ENCODE peak calls at places on chromosomes 7 and 10, in five cellular contexts. P is IMR-90, Y is H1, J is neuronal stem cell, O is mesenchymal stem cell. I is an unnamed sample.

GRCh38 chr7:77422500-77422899 is 6.4 kb upstream of the GSAP start:
- DNase-seq in O (no peak), Y (no peak), P (no peak), J (no peak), I (no peak)

GRCh38 chr10:133225707-133226191 is 4.3 kb upstream of the UTF1 start:
- DNase-seq in Y (no peak), P (no peak), J (no peak), O (no peak), I (no peak)

GRCh38 chr10:9254353-9254752 is 1199.9 kb downstream of the GATA3 start:
- DNase-seq in J (no peak), O (no peak), Y (no peak), P (peak), I (no peak)

GRCh38 chr7:19991936-19992335 is 218.5 kb upstream of the TMEM196 start:
- DNase-seq in Y (no peak), P (no peak), J (no peak), O (no peak), I (no peak)

GRCh38 chr7:48106906-48107659 is 18.0 kb downstream of the UPP1 start:
- DNase-seq in O (no peak), P (no peak), J (no peak), Y (no peak), I (no peak)

GRCh38 chr10:60757422-60757895 is 20.8 kb upstream of the CDK1 start:
- DNase-seq in P (peak), J (no peak), Y (no peak), O (peak), I (peak)

GRCh38 chr10:12412671-12413368 is 63.5 kb downstream of the CAMK1D start:
- DNase-seq in O (no peak), P (no peak), J (no peak), Y (no peak), I (no peak)

GRCh38 chr10:37775612-37776011 is 81.8 kb downstream of the ZNF248 start:
- DNase-seq in P (no peak), O (no peak), J (no peak), Y (no peak), I (no peak)

GRCh38 chr10:52762088-52762487 is 10.5 kb downstream of the MBL2 start:
- DNase-seq in O (no peak), P (no peak), J (no peak), Y (no peak), I (no peak)

GRCh38 chr10:101693701-101694055 is 1.3 kb downstream of the FBXW4 start:
- DNase-seq in O (peak), Y (no peak), P (peak), J (no peak), I (no peak)

GRCh38 chr10:54133201-54133600 is 667.8 kb downstream of the PCDH15 start:
- DNase-seq in Y (no peak), O (peak), J (no peak), P (no peak), I (no peak)

GRCh38 chr7:118184392-118184899 is 482 bp downstream of the LSM8 start:
- DNase-seq in J (no peak), Y (no peak), P (no peak), O (no peak), I (no peak)

GRCh38 chr10:131431541-131431940 is 120.0 kb upstream of the TCERG1L start:
- DNase-seq in Y (no peak), O (no peak), J (no peak), P (no peak), I (no peak)

GRCh38 chr7:27245798-27246691 is 3.4 kb downstream of the EVX1 start:
- DNase-seq in Y (no peak), O (no peak), J (no peak), P (no peak), I (peak)

GRCh38 chr7:23438171-23438570 is 32.1 kb downstream of the IGF2BP3 start:
- DNase-seq in O (no peak), P (no peak), Y (no peak), J (no peak), I (no peak)

GRCh38 chr7:101216001-101216859 is 1.2 kb downstream of the PLOD3 start:
- DNase-seq in O (peak), P (peak), J (no peak), Y (no peak), I (no peak)
- H4K91ac ChIP-seq in O (peak), P (peak), J (peak), Y (peak), I (no peak)

GRCh38 chr10:124802313-124802675 is 675 bp downstream of the ABRAXAS2 start:
- DNase-seq in P (no peak), Y (no peak), O (peak), J (no peak), I (no peak)

GRCh38 chr10:124798781-124799180 is 2.8 kb upstream of the ABRAXAS2 start:
- DNase-seq in Y (no peak), J (no peak), P (no peak), O (no peak), I (no peak)

GRCh38 chr10:124798364-124798763 is 3.3 kb upstream of the ABRAXAS2 start:
- DNase-seq in Y (no peak), P (no peak), J (no peak), O (no peak), I (no peak)

GRCh38 chr10:124799196-124799595 is 2.4 kb upstream of the ABRAXAS2 start:
- DNase-seq in Y (no peak), O (no peak), P (no peak), J (no peak), I (no peak)
- H2BK120ac ChIP-seq in Y (no peak), O (no peak), P (no peak), J (no peak), I (no peak)

GRCh38 chr10:42809670-42810069 is 27.1 kb downstream of the BMS1 start:
- DNase-seq in Y (no peak), J (no peak), P (no peak), O (no peak), I (no peak)
- H4K91ac ChIP-seq in Y (no peak), J (no peak), P (no peak), O (no peak), I (no peak)

GRCh38 chr10:17061418-17061817 is 68.2 kb downstream of the CUBN start:
- DNase-seq in P (peak), Y (no peak), J (no peak), O (peak), I (no peak)
- H2BK120ac ChIP-seq in P (peak), Y (no peak), J (no peak), O (peak), I (no peak)

GRCh38 chr7:44580945-44581344 is 1.1 kb downstream of the TMED4 start:
- DNase-seq in P (no peak), Y (no peak), O (no peak), J (no peak), I (no peak)

GRCh38 chr7:44581907-44582603 is at the start of gene TMED4:
- DNase-seq in O (peak), Y (peak), J (peak), P (peak), I (peak)

GRCh38 chr7:44587843-44588711 is 6.0 kb upstream of the TMED4 start:
- DNase-seq in J (no peak), Y (no peak), P (peak), O (peak), I (no peak)

GRCh38 chr7:44581426-44581906 is 565 bp downstream of the TMED4 start:
- DNase-seq in P (no peak), Y (no peak), O (no peak), J (no peak), I (no peak)

DNA sequence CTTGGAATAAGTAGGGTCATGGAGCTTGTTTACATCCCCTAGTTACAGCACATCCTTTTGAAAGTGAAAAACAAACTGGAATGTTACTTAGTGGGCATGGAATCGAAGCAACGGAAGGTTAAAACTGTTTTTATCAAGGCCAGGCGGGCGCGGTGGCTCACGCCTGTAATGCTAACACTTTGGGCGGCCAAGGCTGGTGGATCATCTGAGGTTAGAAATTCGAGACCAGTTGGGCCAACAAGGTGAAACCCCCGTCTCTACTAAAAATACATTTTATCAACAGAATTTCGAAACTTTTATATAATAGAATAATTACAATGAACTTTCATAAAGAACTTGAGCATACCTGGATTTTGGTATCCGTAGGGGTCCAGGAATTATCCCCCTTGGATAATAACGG is 1.1 kb upstream of the TMED4 start:
- DNase-seq in P (no peak), J (no peak), O (no peak), Y (no peak), I (no peak)
- H4K91ac ChIP-seq in P (no peak), J (no peak), O (no peak), Y (no peak), I (no peak)

GRCh38 chr10:88542522-88542921 is 40.6 kb downstream of the RNLS start:
- DNase-seq in J (no peak), P (no peak), O (peak), Y (no peak), I (no peak)
- H2BK120ac ChIP-seq in J (no peak), P (no peak), O (no peak), Y (no peak), I (no peak)

DNA sequence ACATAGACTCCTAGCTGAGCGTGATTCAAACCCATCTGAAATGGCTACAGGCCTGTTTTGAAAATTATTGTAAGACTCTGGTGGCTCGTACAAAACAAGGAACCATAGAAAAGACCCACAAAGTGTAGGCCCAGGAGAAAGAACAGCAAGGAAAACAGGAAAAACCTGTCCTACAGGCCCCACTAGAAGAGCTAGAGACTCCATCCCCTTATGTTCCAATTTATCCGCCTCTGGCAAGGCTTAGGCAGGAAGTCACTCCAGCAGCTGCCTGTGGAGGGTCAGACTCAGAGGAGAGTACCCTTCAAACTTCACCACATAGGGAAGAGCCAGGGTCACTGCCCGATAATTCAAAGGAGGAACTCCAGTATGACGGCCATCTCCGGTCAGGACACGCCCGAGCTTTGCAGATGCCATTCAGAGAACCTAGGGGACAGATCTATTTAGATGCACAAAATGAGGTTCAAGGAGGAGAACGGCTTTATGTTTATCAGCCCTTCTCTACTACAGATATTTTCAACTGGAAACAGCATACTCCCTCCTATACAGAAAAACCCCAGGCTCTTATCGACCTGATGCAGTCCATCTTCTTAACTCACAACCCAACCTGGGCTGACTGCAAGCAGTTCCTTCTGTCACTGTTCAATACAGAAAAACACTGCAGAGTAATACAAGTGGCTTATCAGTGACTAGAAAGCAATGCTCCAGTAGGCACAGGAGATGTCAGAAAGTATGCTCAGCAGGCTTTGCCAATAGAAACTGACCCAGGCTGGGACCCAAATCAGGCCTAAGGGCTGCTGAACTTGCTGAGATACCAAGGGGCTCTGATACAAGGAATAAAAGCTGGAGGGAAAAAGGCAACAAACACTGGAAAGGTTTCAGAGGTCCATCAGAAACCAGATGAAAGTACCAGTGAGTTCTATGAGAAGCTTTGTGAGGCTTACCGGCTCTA is 8.6 kb upstream of the ZNF33B start:
- DNase-seq in Y (no peak), J (no peak), P (no peak), O (no peak), I (no peak)
- H4K91ac ChIP-seq in Y (no peak), J (no peak), P (no peak), O (no peak), I (no peak)

GRCh38 chr7:87219545-87220025 is at the start of gene TMEM243:
- DNase-seq in Y (no peak), P (peak), J (peak), O (peak), I (peak)

GRCh38 chr7:87217983-87218653 is 1.4 kb downstream of the TMEM243 start:
- DNase-seq in O (no peak), J (no peak), P (no peak), Y (no peak), I (no peak)

GRCh38 chr7:87220734-87221215 is 1.2 kb upstream of the TMEM243 start:
- DNase-seq in J (no peak), P (no peak), Y (no peak), O (peak), I (no peak)

GRCh38 chr7:87218941-87219544 is 489 bp downstream of the TMEM243 start:
- DNase-seq in O (peak), J (peak), Y (peak), P (peak), I (peak)

DNA sequence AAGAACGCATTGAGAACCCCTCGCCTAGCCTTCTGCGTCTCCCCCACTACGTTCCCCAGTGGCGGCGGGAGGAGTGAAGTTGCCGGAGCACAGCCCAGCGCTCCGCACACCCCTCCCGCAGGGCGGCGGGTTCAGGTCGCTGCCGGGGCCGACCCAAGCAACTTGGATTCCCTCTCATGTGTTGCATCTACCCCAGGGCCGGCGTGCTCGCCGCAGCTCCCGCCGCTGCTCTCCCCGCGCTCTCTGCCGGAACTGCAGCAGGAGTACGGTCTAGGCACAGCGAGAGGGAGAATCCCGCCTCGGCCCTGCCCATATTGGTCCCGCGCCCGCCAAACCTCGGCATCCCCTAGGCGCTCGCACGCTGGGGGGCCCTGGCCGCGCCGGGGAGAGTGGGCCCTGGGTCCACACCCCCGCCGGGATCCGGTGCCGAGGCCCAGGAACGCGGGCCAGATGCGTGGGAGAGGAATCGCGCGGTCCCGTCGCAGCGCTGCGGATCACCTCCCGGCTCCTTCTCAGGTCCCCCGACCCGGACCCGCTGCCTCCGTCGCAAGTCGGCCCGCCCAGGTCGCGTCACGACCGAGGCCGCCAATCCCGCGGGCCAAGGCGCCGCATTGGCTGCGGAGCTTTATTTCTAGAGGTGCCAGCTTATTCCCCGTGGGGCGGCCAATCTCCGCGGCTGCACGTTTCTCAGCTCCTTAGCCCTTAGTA is 648 bp upstream of the TMEM243 start:
- DNase-seq in Y (peak), P (peak), O (peak), J (peak), I (peak)
- H2BK120ac ChIP-seq in Y (no peak), P (no peak), O (no peak), J (peak), I (no peak)

DNA sequence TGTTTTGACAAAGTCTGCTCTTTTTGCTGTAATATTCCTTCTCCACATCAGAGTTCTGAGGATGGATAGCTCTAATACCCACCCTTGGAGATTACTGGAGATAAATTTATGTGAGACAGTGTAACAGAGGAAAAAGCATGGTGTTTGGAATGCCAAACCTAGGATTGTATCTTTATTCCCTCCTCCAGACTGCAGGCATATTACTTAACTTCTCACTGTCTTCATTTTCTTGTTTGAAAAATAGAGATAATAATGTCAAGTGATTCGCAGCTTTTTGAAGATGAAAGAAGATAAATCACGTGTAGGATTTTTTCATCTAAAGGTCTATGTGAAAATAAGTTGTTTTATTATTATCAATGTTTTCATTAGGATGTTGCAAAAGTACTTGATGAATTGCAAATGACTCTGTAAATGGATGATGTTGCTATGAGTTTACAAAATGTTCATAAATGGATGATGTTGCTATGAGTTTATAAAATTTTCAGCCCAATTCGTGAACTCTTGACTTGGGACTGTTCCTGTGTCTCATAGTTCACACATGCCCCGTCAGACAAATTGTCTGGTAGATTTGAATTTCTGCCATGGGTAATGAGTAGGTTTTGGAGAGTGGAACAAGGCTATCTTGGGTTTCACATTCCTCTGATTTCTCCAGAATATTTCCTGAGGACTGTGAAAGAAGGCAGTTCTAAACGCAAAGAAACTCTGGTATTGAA is 113.1 kb upstream of the IGFBP3 start:
- DNase-seq in P (peak), Y (no peak), J (no peak), O (no peak), I (no peak)
- H4K91ac ChIP-seq in P (no peak), Y (no peak), J (no peak), O (no peak), I (no peak)

DNA sequence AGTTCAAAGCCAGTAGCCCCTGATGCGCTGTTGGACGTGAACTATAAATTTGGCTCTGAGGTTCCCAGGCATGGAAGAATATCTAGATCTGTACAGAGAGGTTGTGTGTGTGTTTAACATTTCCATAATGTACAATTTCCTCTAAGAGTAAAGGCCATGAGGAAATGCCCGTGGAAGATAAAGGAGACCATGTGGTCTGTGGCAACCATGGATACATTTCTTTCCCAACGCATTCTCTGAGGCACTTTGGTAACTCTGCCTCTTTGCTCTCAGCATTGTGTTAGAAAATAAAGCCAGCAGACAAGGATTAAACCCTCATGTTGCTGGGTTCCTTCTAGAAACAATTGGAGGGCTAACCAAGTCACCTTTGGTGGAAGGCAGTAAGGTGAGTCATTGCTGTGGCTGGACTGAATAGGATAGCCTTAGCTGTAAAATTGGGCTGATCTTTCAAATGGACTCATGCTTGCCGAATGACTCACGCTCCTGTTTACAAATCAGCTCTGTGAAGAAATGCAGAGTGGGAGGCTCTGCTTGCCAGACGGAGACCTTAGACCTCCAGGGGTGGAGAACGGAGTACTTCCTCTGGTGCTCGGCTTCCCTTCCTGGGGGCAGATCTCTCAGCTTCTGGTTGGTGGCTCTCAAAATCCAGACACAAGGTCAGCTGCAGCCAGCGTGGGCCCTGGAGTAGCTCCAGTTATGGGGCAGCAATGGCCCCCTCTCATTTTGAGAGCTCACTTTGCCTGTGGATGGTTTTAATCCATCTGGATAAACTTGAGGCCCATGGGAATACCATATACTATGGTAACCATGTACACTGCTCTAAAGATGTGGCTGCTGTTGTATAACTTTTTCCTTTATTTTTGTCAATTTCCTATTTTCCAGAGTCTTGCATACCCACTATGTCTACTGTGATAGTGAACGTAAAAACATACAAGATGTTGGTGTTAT is 137.3 kb downstream of the TCF7L2 start:
- DNase-seq in P (peak), O (peak), J (no peak), Y (peak), I (peak)
- H2BK120ac ChIP-seq in P (peak), O (no peak), J (no peak), Y (peak), I (no peak)

I was measured in H9.